ENCODE peak calls at places on chromosomes 11 and 22, in five cellular contexts. W, G, Q, E and C are unnamed samples.

GRCh38 chr11:85663080-85663729 is 1.7 kb downstream of the CREBZF start:
- DNase-seq in W (no peak), G (no peak), Q (no peak), E (no peak), C (no peak)

GRCh38 chr11:9138612-9139579 is 47.5 kb upstream of the SCUBE2 start:
- DNase-seq in W (no peak), G (peak), Q (no peak), E (no peak), C (no peak)

GRCh38 chr11:1202154-1202775 is 20.6 kb upstream of the MUC5B start:
- DNase-seq in W (peak), G (no peak), Q (no peak), E (peak), C (peak)

GRCh38 chr11:65787649-65788622 is 1.1 kb downstream of the OVOL1 start:
- DNase-seq in W (peak), G (no peak), Q (peak), E (no peak), C (no peak)

GRCh38 chr11:123880912-123881311 is 4.6 kb downstream of the TMEM225 start:
- DNase-seq in W (no peak), G (no peak), Q (no peak), E (no peak), C (no peak)

GRCh38 chr22:35043251-35043931 is 22.6 kb upstream of the ISX start:
- DNase-seq in W (peak), G (no peak), Q (no peak), E (no peak), C (no peak)

GRCh38 chr11:119340335-119341221 is at the start of gene C1QTNF5:
- DNase-seq in W (peak), G (no peak), Q (peak), E (no peak), C (no peak)

GRCh38 chr22:32998373-32998772 is 59.8 kb downstream of the SYN3 start:
- DNase-seq in W (no peak), G (no peak), Q (no peak), E (no peak), C (no peak)

GRCh38 chr11:45643585-45643984 is 21.8 kb downstream of the CHST1 start:
- DNase-seq in W (no peak), G (no peak), Q (no peak), E (peak), C (no peak)

GRCh38 chr11:35454362-35454761 is 35.0 kb upstream of the SLC1A2 start:
- DNase-seq in W (no peak), G (no peak), Q (no peak), E (no peak), C (no peak)

GRCh38 chr11:58000699-58001098 is 23.0 kb upstream of the OR9Q1 start:
- DNase-seq in W (no peak), G (no peak), Q (no peak), E (no peak), C (no peak)

GRCh38 chr22:28025866-28026575 is 107.0 kb upstream of the PITPNB start:
- DNase-seq in W (no peak), G (no peak), Q (no peak), E (no peak), C (no peak)

GRCh38 chr22:39717099-39717498 is 146.5 kb downstream of the CACNA1I start:
- DNase-seq in W (no peak), G (no peak), Q (no peak), E (no peak), C (no peak)

GRCh38 chr11:75851203-75851602 is 36.2 kb downstream of the UVRAG start:
- DNase-seq in W (no peak), G (no peak), Q (no peak), E (no peak), C (no peak)

GRCh38 chr11:129538323-129538722 is 162.7 kb downstream of the BARX2 start:
- DNase-seq in W (no peak), G (no peak), Q (no peak), E (no peak), C (no peak)

GRCh38 chr22:27682438-27682837 is 119.1 kb downstream of the MN1 start:
- DNase-seq in W (no peak), G (no peak), Q (peak), E (no peak), C (no peak)

GRCh38 chr22:39985383-39986045 is 9.2 kb upstream of the FAM83F start:
- DNase-seq in W (no peak), G (no peak), Q (no peak), E (no peak), C (no peak)

GRCh38 chr11:36010010-36010740 is 66.3 kb downstream of the LDLRAD3 start:
- DNase-seq in W (no peak), G (no peak), Q (no peak), E (no peak), C (no peak)

GRCh38 chr11:116792869-116793475 is 1.3 kb upstream of the APOA5 start:
- DNase-seq in W (no peak), G (no peak), Q (no peak), E (no peak), C (no peak)

GRCh38 chr22:50086526-50086925 is 1.3 kb upstream of the MLC1 start:
- DNase-seq in W (no peak), G (no peak), Q (no peak), E (no peak), C (no peak)

GRCh38 chr22:25364736-25365241 is 145.3 kb downstream of the CRYBB2 start:
- DNase-seq in W (no peak), G (no peak), Q (no peak), E (no peak), C (no peak)

GRCh38 chr11:130904380-130904779 is 11.9 kb downstream of the SNX19 start:
- DNase-seq in W (peak), G (no peak), Q (peak), E (no peak), C (no peak)

GRCh38 chr11:130894322-130895025 is 21.8 kb downstream of the SNX19 start:
- DNase-seq in W (peak), G (peak), Q (peak), E (peak), C (peak)

GRCh38 chr11:130897262-130898182 is 18.8 kb downstream of the SNX19 start:
- DNase-seq in W (no peak), G (no peak), Q (no peak), E (no peak), C (no peak)

GRCh38 chr11:130902380-130902779 is 13.9 kb downstream of the SNX19 start:
- DNase-seq in W (no peak), G (no peak), Q (no peak), E (no peak), C (no peak)

GRCh38 chr11:130899106-130899505 is 17.2 kb downstream of the SNX19 start:
- DNase-seq in W (no peak), G (no peak), Q (no peak), E (no peak), C (no peak)
- H3K4me3 ChIP-seq in W (no peak), G (no peak), Q (no peak), E (no peak), C (no peak)

GRCh38 chr11:74070713-74071506 is 62.0 kb upstream of the UCP3 start:
- DNase-seq in W (no peak), G (no peak), Q (no peak), E (no peak), C (no peak)
- H3K4me3 ChIP-seq in W (no peak), G (no peak), Q (no peak), E (no peak), C (no peak)

GRCh38 chr11:48034926-48035876 is 54.8 kb downstream of the PTPRJ start:
- DNase-seq in W (no peak), G (no peak), Q (no peak), E (no peak), C (no peak)

GRCh38 chr11:48031602-48032001 is 51.2 kb downstream of the PTPRJ start:
- DNase-seq in W (no peak), G (no peak), Q (no peak), E (no peak), C (no peak)

GRCh38 chr11:48036011-48036410 is 55.7 kb downstream of the PTPRJ start:
- DNase-seq in W (peak), G (no peak), Q (no peak), E (no peak), C (no peak)

GRCh38 chr11:48036466-48036865 is 56.1 kb downstream of the PTPRJ start:
- DNase-seq in W (no peak), G (no peak), Q (no peak), E (no peak), C (no peak)

GRCh38 chr11:48033918-48034341 is 53.6 kb downstream of the PTPRJ start:
- DNase-seq in W (no peak), G (no peak), Q (no peak), E (no peak), C (no peak)
- H3K4me3 ChIP-seq in W (no peak), G (no peak), Q (no peak), E (no peak), C (no peak)

DNA sequence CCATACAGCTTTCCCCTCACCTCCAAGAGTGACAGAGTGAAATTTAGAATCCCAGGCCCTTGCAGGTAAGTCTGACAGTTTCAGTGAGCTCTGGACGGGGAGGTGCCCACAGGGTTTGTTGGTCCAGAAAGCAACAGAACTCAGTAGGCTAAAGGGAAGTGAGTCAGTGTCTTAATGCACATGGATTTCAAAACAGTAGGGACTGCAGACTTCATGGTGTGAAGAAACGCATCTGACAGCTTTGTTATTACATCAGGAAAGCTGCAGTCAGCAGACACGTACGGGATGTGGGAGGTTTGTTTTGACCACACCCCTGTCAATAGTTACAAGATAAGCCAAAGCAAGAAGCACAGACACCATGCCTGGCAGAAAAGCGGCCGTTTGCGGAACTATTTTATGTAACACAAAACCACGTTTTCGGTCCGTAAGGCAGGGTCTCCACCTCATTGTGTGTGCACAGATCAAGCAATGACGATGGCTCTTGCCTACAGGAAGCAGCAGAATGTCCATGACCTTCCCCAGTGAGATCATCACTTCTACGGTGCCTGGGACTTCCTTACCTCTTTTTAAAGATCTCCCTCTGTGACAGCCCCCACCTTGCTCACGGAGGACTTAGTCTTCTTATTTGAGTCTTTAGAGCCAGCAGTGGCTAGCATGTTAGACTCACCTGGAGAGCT is 58.1 kb upstream of the FTH1 start:
- DNase-seq in W (peak), G (peak), Q (no peak), E (peak), C (peak)
- H3K4me3 ChIP-seq in W (no peak), G (peak), Q (no peak), E (peak), C (peak)

DNA sequence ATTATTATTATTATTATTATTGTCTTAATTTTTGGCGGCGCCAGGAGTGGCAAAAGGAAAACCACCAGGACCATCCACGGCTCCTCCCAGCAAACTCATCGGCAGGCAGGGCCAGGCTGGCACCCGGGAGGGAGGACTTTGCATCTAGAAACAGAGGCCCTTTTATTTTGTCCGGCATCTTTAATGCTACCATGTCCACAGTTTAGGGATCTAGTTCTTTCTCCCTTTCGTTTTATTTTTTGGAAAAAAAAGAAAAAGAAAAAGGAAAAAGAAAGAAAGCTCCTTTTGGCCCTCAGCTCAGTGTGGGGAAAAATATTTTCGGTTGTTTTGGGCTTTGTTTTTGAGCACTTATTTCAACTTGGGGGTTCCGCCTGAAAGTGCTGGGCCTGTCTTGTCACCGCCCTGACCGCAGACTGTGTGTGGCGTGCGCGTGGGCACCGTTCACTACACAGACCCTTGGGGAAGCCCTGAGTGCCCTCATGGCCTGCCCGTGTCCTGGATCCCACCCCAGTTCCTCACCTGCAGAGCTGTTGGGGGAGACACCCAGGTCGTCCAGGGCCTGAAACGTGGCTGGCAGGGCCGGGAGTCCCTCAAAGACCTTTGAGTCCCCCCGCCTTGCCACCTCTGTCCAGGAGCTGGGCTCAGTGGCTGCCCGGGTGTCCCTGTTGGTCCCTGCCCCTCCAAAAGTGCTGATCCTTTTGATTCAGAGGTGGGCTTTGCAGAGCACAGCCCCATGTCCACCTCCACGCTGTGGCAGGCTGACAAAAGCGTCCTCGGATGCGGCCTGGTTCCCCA is 69.1 kb upstream of the PPARA start:
- DNase-seq in W (no peak), G (no peak), Q (no peak), E (peak), C (no peak)
- H3K4me3 ChIP-seq in W (no peak), G (no peak), Q (no peak), E (no peak), C (no peak)

GRCh38 chr11:63574856-63575602 is 11.8 kb upstream of the PLAAT2 start:
- DNase-seq in W (no peak), G (peak), Q (no peak), E (no peak), C (no peak)
- H3K4me3 ChIP-seq in W (no peak), G (peak), Q (no peak), E (peak), C (peak)

GRCh38 chr22:31449521-31449920 is 40.1 kb downstream of the EIF4ENIF1 start:
- DNase-seq in W (no peak), G (no peak), Q (no peak), E (no peak), C (no peak)
- H3K4me3 ChIP-seq in W (no peak), G (no peak), Q (no peak), E (no peak), C (no peak)

DNA sequence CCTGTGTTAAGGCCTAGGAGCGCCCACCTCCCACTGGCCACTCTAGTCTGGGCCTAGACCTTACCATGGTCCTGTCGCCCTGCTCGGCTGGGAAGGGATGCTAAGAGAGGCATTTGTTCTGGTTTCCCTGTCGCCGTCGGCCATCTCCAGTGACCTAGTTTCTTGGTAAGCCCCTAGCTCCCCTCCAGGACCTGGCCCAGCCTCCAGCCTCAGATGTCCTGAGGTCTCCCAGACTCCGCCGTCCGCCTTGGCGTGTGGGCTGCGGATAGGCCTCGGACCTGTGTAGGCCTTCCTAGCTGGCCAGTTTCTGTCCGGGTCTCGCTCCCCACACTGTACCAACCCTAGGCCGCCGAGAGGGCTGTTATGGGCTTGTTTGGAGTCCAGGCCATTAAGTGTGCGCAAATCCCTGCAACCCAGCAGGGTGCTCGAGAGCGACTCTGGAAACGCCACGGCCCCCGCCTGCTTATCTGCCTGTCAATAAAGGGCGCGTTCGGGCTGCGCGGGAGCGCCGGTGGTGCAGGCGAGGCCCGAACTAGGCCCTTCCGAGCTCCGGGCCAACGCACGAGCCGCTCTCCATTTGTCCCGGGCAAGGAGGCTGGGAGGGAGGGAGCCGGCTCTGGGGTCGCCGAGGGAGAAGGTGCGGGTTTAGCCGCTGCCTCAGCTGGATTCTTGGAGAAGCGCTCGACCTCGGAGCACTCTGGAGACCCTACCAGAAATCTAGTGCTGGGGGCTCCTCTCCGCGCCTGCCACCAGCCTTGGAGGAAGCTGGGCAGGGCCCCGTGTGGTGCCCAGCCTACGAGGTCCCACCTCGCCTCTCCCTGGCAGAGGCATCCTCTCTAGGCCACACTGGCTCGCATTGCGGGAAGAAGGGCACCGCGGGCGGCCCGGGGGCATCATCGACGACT is 8.7 kb upstream of the PAX6 start:
- DNase-seq in W (peak), G (no peak), Q (peak), E (no peak), C (no peak)
- H3K4me3 ChIP-seq in W (no peak), G (no peak), Q (peak), E (no peak), C (no peak)

GRCh38 chr22:20405931-20406685 is 12.2 kb downstream of the ZNF74 start:
- DNase-seq in W (no peak), G (no peak), Q (no peak), E (no peak), C (no peak)
- H3K4me3 ChIP-seq in W (no peak), G (no peak), Q (no peak), E (no peak), C (no peak)